ENCODE peak calls at places on chromosomes 6 and 20, in nine cellular contexts. One of them, this sample, is unnamed.
A peak's percentile ranks its signal among the peaks of the same experiment; 100 is the strongest.

GRCh38 chr6:148273962-148274752 is 68.5 kb upstream of the SASH1 start:
- DNase-seq in activated CD8-positive, alpha-beta T cell treated with anti-CD3 and anti-CD28 coated beads, Interleukin-2, amount 10 ng/mL, durations not matched to agents 7 days and 5 days: no peak
- DNase-seq in stimulated activated effector memory CD8-positive, alpha-beta T cell treated with anti-CD3 and anti-CD28 coated beads, Interleukin-12 subunit alpha, Interleukin-12 subunit beta, amount 100 ng/mL, for 72 hours: no peak
- DNase-seq in hepatic stellate cell: no peak
- DNase-seq in HS-5: no peak
- DNase-seq in activated CD4-positive, alpha-beta T cell treated with anti-CD3 and anti-CD28 coated beads, Interleukin-2, amount 50 U/mL, for 48 hours: no peak
- DNase-seq in activated naive CD4-positive, alpha-beta T cell: no peak
- DNase-seq in ELR: peak; percentile 20
- DNase-seq in A172: no peak
- DNase-seq in this sample: no peak

GRCh38 chr20:184288-184687 is 5.2 kb downstream of the DEFB128 start:
- DNase-seq in activated CD4-positive, alpha-beta T cell treated with anti-CD3 and anti-CD28 coated beads, Interleukin-2, amount 50 U/mL, for 48 hours: no peak
- DNase-seq in activated naive CD4-positive, alpha-beta T cell: no peak
- DNase-seq in A172: no peak
- DNase-seq in HS-5: no peak
- DNase-seq in ELR: no peak
- DNase-seq in hepatic stellate cell: no peak
- DNase-seq in stimulated activated effector memory CD8-positive, alpha-beta T cell treated with anti-CD3 and anti-CD28 coated beads, Interleukin-12 subunit alpha, Interleukin-12 subunit beta, amount 100 ng/mL, for 72 hours: no peak
- DNase-seq in activated CD8-positive, alpha-beta T cell treated with anti-CD3 and anti-CD28 coated beads, Interleukin-2, amount 10 ng/mL, durations not matched to agents 7 days and 5 days: no peak
- DNase-seq in this sample: no peak

GRCh38 chr20:23641936-23642751 is 4.4 kb upstream of the CST3 start:
- DNase-seq in A172: peak; percentile 78
- DNase-seq in activated CD4-positive, alpha-beta T cell treated with anti-CD3 and anti-CD28 coated beads, Interleukin-2, amount 50 U/mL, for 48 hours: no peak
- DNase-seq in activated naive CD4-positive, alpha-beta T cell: no peak
- DNase-seq in stimulated activated effector memory CD8-positive, alpha-beta T cell treated with anti-CD3 and anti-CD28 coated beads, Interleukin-12 subunit alpha, Interleukin-12 subunit beta, amount 100 ng/mL, for 72 hours: no peak
- DNase-seq in activated CD8-positive, alpha-beta T cell treated with anti-CD3 and anti-CD28 coated beads, Interleukin-2, amount 10 ng/mL, durations not matched to agents 7 days and 5 days: no peak
- DNase-seq in hepatic stellate cell: peak; percentile 80
- DNase-seq in ELR: peak; percentile 81
- DNase-seq in HS-5: peak; percentile 65
- DNase-seq in this sample: no peak

GRCh38 chr20:19735446-19735845 is 22.6 kb upstream of the RIN2 start:
- DNase-seq in stimulated activated effector memory CD8-positive, alpha-beta T cell treated with anti-CD3 and anti-CD28 coated beads, Interleukin-12 subunit alpha, Interleukin-12 subunit beta, amount 100 ng/mL, for 72 hours: no peak
- DNase-seq in activated naive CD4-positive, alpha-beta T cell: no peak
- DNase-seq in ELR: peak; percentile 87
- DNase-seq in hepatic stellate cell: peak; percentile 79
- DNase-seq in activated CD8-positive, alpha-beta T cell treated with anti-CD3 and anti-CD28 coated beads, Interleukin-2, amount 10 ng/mL, durations not matched to agents 7 days and 5 days: no peak
- DNase-seq in HS-5: peak; percentile 82
- DNase-seq in activated CD4-positive, alpha-beta T cell treated with anti-CD3 and anti-CD28 coated beads, Interleukin-2, amount 50 U/mL, for 48 hours: peak; percentile 24
- DNase-seq in A172: peak; percentile 93
- DNase-seq in this sample: no peak

GRCh38 chr6:168819546-168819945 is 378.6 kb downstream of the SMOC2 start:
- DNase-seq in A172: no peak
- DNase-seq in stimulated activated effector memory CD8-positive, alpha-beta T cell treated with anti-CD3 and anti-CD28 coated beads, Interleukin-12 subunit alpha, Interleukin-12 subunit beta, amount 100 ng/mL, for 72 hours: no peak
- DNase-seq in HS-5: no peak
- DNase-seq in activated CD8-positive, alpha-beta T cell treated with anti-CD3 and anti-CD28 coated beads, Interleukin-2, amount 10 ng/mL, durations not matched to agents 7 days and 5 days: no peak
- DNase-seq in hepatic stellate cell: no peak
- DNase-seq in ELR: no peak
- DNase-seq in activated CD4-positive, alpha-beta T cell treated with anti-CD3 and anti-CD28 coated beads, Interleukin-2, amount 50 U/mL, for 48 hours: no peak
- DNase-seq in activated naive CD4-positive, alpha-beta T cell: no peak
- DNase-seq in this sample: no peak

GRCh38 chr20:18138639-18139583 is 1.2 kb downstream of the KAT14 start:
- DNase-seq in HS-5: no peak
- DNase-seq in activated naive CD4-positive, alpha-beta T cell: no peak
- DNase-seq in stimulated activated effector memory CD8-positive, alpha-beta T cell treated with anti-CD3 and anti-CD28 coated beads, Interleukin-12 subunit alpha, Interleukin-12 subunit beta, amount 100 ng/mL, for 72 hours: no peak
- DNase-seq in hepatic stellate cell: no peak
- DNase-seq in ELR: peak; percentile 15
- DNase-seq in activated CD8-positive, alpha-beta T cell treated with anti-CD3 and anti-CD28 coated beads, Interleukin-2, amount 10 ng/mL, durations not matched to agents 7 days and 5 days: no peak
- DNase-seq in activated CD4-positive, alpha-beta T cell treated with anti-CD3 and anti-CD28 coated beads, Interleukin-2, amount 50 U/mL, for 48 hours: no peak
- DNase-seq in A172: no peak
- DNase-seq in this sample: no peak

GRCh38 chr6:16669227-16669626 is 92.0 kb downstream of the ATXN1 start:
- DNase-seq in activated naive CD4-positive, alpha-beta T cell: no peak
- DNase-seq in activated CD8-positive, alpha-beta T cell treated with anti-CD3 and anti-CD28 coated beads, Interleukin-2, amount 10 ng/mL, durations not matched to agents 7 days and 5 days: peak; percentile 83
- DNase-seq in HS-5: no peak
- DNase-seq in hepatic stellate cell: no peak
- DNase-seq in A172: peak; percentile 79
- DNase-seq in activated CD4-positive, alpha-beta T cell treated with anti-CD3 and anti-CD28 coated beads, Interleukin-2, amount 50 U/mL, for 48 hours: peak; percentile 62
- DNase-seq in stimulated activated effector memory CD8-positive, alpha-beta T cell treated with anti-CD3 and anti-CD28 coated beads, Interleukin-12 subunit alpha, Interleukin-12 subunit beta, amount 100 ng/mL, for 72 hours: no peak
- DNase-seq in ELR: peak; percentile 77
- DNase-seq in this sample: no peak

GRCh38 chr20:35821807-35822242 is 50.0 kb downstream of the PHF20 start:
- DNase-seq in stimulated activated effector memory CD8-positive, alpha-beta T cell treated with anti-CD3 and anti-CD28 coated beads, Interleukin-12 subunit alpha, Interleukin-12 subunit beta, amount 100 ng/mL, for 72 hours: no peak
- DNase-seq in HS-5: peak; percentile 85
- DNase-seq in activated naive CD4-positive, alpha-beta T cell: no peak
- DNase-seq in activated CD4-positive, alpha-beta T cell treated with anti-CD3 and anti-CD28 coated beads, Interleukin-2, amount 50 U/mL, for 48 hours: no peak
- DNase-seq in ELR: peak; percentile 97
- DNase-seq in hepatic stellate cell: peak; percentile 64
- DNase-seq in A172: peak; percentile 86
- DNase-seq in activated CD8-positive, alpha-beta T cell treated with anti-CD3 and anti-CD28 coated beads, Interleukin-2, amount 10 ng/mL, durations not matched to agents 7 days and 5 days: no peak
- DNase-seq in this sample: no peak

GRCh38 chr6:34543421-34543820 is 12.7 kb downstream of the SPDEF start:
- DNase-seq in HS-5: peak; percentile 46
- DNase-seq in activated CD8-positive, alpha-beta T cell treated with anti-CD3 and anti-CD28 coated beads, Interleukin-2, amount 10 ng/mL, durations not matched to agents 7 days and 5 days: no peak
- DNase-seq in activated CD4-positive, alpha-beta T cell treated with anti-CD3 and anti-CD28 coated beads, Interleukin-2, amount 50 U/mL, for 48 hours: no peak
- DNase-seq in activated naive CD4-positive, alpha-beta T cell: no peak
- DNase-seq in hepatic stellate cell: no peak
- DNase-seq in ELR: peak; percentile 83
- DNase-seq in stimulated activated effector memory CD8-positive, alpha-beta T cell treated with anti-CD3 and anti-CD28 coated beads, Interleukin-12 subunit alpha, Interleukin-12 subunit beta, amount 100 ng/mL, for 72 hours: no peak
- DNase-seq in A172: peak; percentile 78
- DNase-seq in this sample: no peak

GRCh38 chr20:62792182-62792939 is 3.9 kb upstream of the MRGBP start:
- DNase-seq in stimulated activated effector memory CD8-positive, alpha-beta T cell treated with anti-CD3 and anti-CD28 coated beads, Interleukin-12 subunit alpha, Interleukin-12 subunit beta, amount 100 ng/mL, for 72 hours: no peak
- DNase-seq in activated CD4-positive, alpha-beta T cell treated with anti-CD3 and anti-CD28 coated beads, Interleukin-2, amount 50 U/mL, for 48 hours: no peak
- DNase-seq in HS-5: peak; percentile 33
- DNase-seq in activated naive CD4-positive, alpha-beta T cell: no peak
- DNase-seq in A172: peak; percentile 51
- DNase-seq in activated CD8-positive, alpha-beta T cell treated with anti-CD3 and anti-CD28 coated beads, Interleukin-2, amount 10 ng/mL, durations not matched to agents 7 days and 5 days: no peak
- DNase-seq in hepatic stellate cell: peak; percentile 76
- DNase-seq in ELR: peak; percentile 83
- DNase-seq in this sample: no peak

GRCh38 chr6:132252113-132252512 is 149.2 kb downstream of the MOXD1 start:
- DNase-seq in activated CD8-positive, alpha-beta T cell treated with anti-CD3 and anti-CD28 coated beads, Interleukin-2, amount 10 ng/mL, durations not matched to agents 7 days and 5 days: no peak
- DNase-seq in activated naive CD4-positive, alpha-beta T cell: no peak
- DNase-seq in HS-5: no peak
- DNase-seq in stimulated activated effector memory CD8-positive, alpha-beta T cell treated with anti-CD3 and anti-CD28 coated beads, Interleukin-12 subunit alpha, Interleukin-12 subunit beta, amount 100 ng/mL, for 72 hours: no peak
- DNase-seq in ELR: no peak
- DNase-seq in hepatic stellate cell: no peak
- DNase-seq in A172: no peak
- DNase-seq in activated CD4-positive, alpha-beta T cell treated with anti-CD3 and anti-CD28 coated beads, Interleukin-2, amount 50 U/mL, for 48 hours: no peak
- DNase-seq in this sample: no peak

GRCh38 chr20:61288331-61288784 is 36.3 kb downstream of the CDH4 start:
- DNase-seq in activated CD8-positive, alpha-beta T cell treated with anti-CD3 and anti-CD28 coated beads, Interleukin-2, amount 10 ng/mL, durations not matched to agents 7 days and 5 days: no peak
- DNase-seq in stimulated activated effector memory CD8-positive, alpha-beta T cell treated with anti-CD3 and anti-CD28 coated beads, Interleukin-12 subunit alpha, Interleukin-12 subunit beta, amount 100 ng/mL, for 72 hours: no peak
- DNase-seq in ELR: no peak
- DNase-seq in hepatic stellate cell: no peak
- DNase-seq in activated CD4-positive, alpha-beta T cell treated with anti-CD3 and anti-CD28 coated beads, Interleukin-2, amount 50 U/mL, for 48 hours: no peak
- DNase-seq in HS-5: no peak
- DNase-seq in A172: no peak
- DNase-seq in activated naive CD4-positive, alpha-beta T cell: no peak
- DNase-seq in this sample: no peak

GRCh38 chr6:164022632-164023031 is 608.1 kb downstream of the QKI start:
- DNase-seq in stimulated activated effector memory CD8-positive, alpha-beta T cell treated with anti-CD3 and anti-CD28 coated beads, Interleukin-12 subunit alpha, Interleukin-12 subunit beta, amount 100 ng/mL, for 72 hours: no peak
- DNase-seq in ELR: no peak
- DNase-seq in HS-5: no peak
- DNase-seq in activated CD8-positive, alpha-beta T cell treated with anti-CD3 and anti-CD28 coated beads, Interleukin-2, amount 10 ng/mL, durations not matched to agents 7 days and 5 days: no peak
- DNase-seq in A172: no peak
- DNase-seq in hepatic stellate cell: no peak
- DNase-seq in activated CD4-positive, alpha-beta T cell treated with anti-CD3 and anti-CD28 coated beads, Interleukin-2, amount 50 U/mL, for 48 hours: no peak
- DNase-seq in activated naive CD4-positive, alpha-beta T cell: no peak
- DNase-seq in this sample: no peak

GRCh38 chr20:44295995-44296394 is 15.0 kb downstream of the FITM2 start:
- DNase-seq in activated CD4-positive, alpha-beta T cell treated with anti-CD3 and anti-CD28 coated beads, Interleukin-2, amount 50 U/mL, for 48 hours: no peak
- DNase-seq in ELR: no peak
- DNase-seq in activated naive CD4-positive, alpha-beta T cell: no peak
- DNase-seq in HS-5: no peak
- DNase-seq in activated CD8-positive, alpha-beta T cell treated with anti-CD3 and anti-CD28 coated beads, Interleukin-2, amount 10 ng/mL, durations not matched to agents 7 days and 5 days: no peak
- DNase-seq in stimulated activated effector memory CD8-positive, alpha-beta T cell treated with anti-CD3 and anti-CD28 coated beads, Interleukin-12 subunit alpha, Interleukin-12 subunit beta, amount 100 ng/mL, for 72 hours: no peak
- DNase-seq in A172: no peak
- DNase-seq in hepatic stellate cell: no peak
- DNase-seq in this sample: no peak

GRCh38 chr6:25478973-25479372 is 173.0 kb upstream of the SCGN start:
- DNase-seq in stimulated activated effector memory CD8-positive, alpha-beta T cell treated with anti-CD3 and anti-CD28 coated beads, Interleukin-12 subunit alpha, Interleukin-12 subunit beta, amount 100 ng/mL, for 72 hours: no peak
- DNase-seq in hepatic stellate cell: no peak
- DNase-seq in HS-5: no peak
- DNase-seq in ELR: no peak
- DNase-seq in activated CD8-positive, alpha-beta T cell treated with anti-CD3 and anti-CD28 coated beads, Interleukin-2, amount 10 ng/mL, durations not matched to agents 7 days and 5 days: no peak
- DNase-seq in activated naive CD4-positive, alpha-beta T cell: no peak
- DNase-seq in A172: no peak
- DNase-seq in activated CD4-positive, alpha-beta T cell treated with anti-CD3 and anti-CD28 coated beads, Interleukin-2, amount 50 U/mL, for 48 hours: no peak
- DNase-seq in this sample: no peak

GRCh38 chr6:37092851-37093727 is 76.9 kb upstream of the PIM1 start:
- DNase-seq in stimulated activated effector memory CD8-positive, alpha-beta T cell treated with anti-CD3 and anti-CD28 coated beads, Interleukin-12 subunit alpha, Interleukin-12 subunit beta, amount 100 ng/mL, for 72 hours: no peak
- DNase-seq in activated naive CD4-positive, alpha-beta T cell: no peak
- DNase-seq in activated CD4-positive, alpha-beta T cell treated with anti-CD3 and anti-CD28 coated beads, Interleukin-2, amount 50 U/mL, for 48 hours: no peak
- DNase-seq in HS-5: no peak
- DNase-seq in activated CD8-positive, alpha-beta T cell treated with anti-CD3 and anti-CD28 coated beads, Interleukin-2, amount 10 ng/mL, durations not matched to agents 7 days and 5 days: no peak
- DNase-seq in hepatic stellate cell: no peak
- DNase-seq in A172: no peak
- DNase-seq in ELR: no peak
- DNase-seq in this sample: no peak

This sample was measured in esophagus squamous epithelium.